ENCODE peak calls at places on chromosomes 16 and 17, in four cellular contexts. O is colonic mucosa, T is NCI-H460, F is MCF 10A. P is an unnamed sample.

GRCh38 chr16:18800674-18801196 is 614 bp downstream of the ARL6IP1 start:
- DNase-seq in F (peak; percentile 47), O (peak; percentile 39), T (no peak), P (no peak)

GRCh38 chr16:22386976-22387375 is 12.6 kb upstream of the CDR2 start:
- DNase-seq in F (peak; percentile 67), T (no peak), O (no peak), P (peak; percentile 34)

GRCh38 chr16:87570564-87570937 is 31.8 kb upstream of the JPH3 start:
- DNase-seq in F (no peak), T (no peak), O (no peak), P (no peak)

GRCh38 chr17:19464033-19465026 is 53.3 kb downstream of the RNF112 start:
- DNase-seq in O (no peak), T (no peak), F (no peak), P (no peak)

GRCh38 chr16:23832882-23833281 is 2.9 kb upstream of the PRKCB start:
- DNase-seq in F (no peak), T (no peak), O (no peak), P (no peak)

GRCh38 chr16:910181-910580 is 60.6 kb downstream of the LMF1 start:
- DNase-seq in F (no peak), O (no peak), T (no peak), P (no peak)

GRCh38 chr16:54291107-54291980 is 4.8 kb upstream of the IRX3 start:
- DNase-seq in T (no peak), O (no peak), F (no peak), P (no peak)

GRCh38 chr17:59154721-59155438 is at the start of gene SKA2:
- DNase-seq in T (no peak), O (peak; percentile 84), F (peak; percentile 89), P (peak; percentile 99)

GRCh38 chr16:75025766-75026165 is 26.9 kb downstream of the ZNRF1 start:
- DNase-seq in O (no peak), T (no peak), F (no peak), P (no peak)

GRCh38 chr17:45977976-45978626 is 20.9 kb upstream of the STH start:
- DNase-seq in O (no peak), T (no peak), F (no peak), P (no peak)

GRCh38 chr17:62778990-62779681 is 29.0 kb downstream of the MARCHF10 start:
- DNase-seq in T (no peak), F (peak; percentile 96), O (no peak), P (peak; percentile 62)

GRCh38 chr17:1196946-1197345 is 17.2 kb upstream of the ABR start:
- DNase-seq in T (no peak), F (no peak), O (no peak), P (no peak)

GRCh38 chr16:24652209-24652712 is 77.2 kb upstream of the TNRC6A start:
- DNase-seq in O (no peak), T (no peak), F (no peak), P (no peak)

GRCh38 chr16:66510298-66510697 is 39.6 kb downstream of the TK2 start:
- DNase-seq in O (no peak), T (no peak), F (no peak), P (no peak)

GRCh38 chr16:30521873-30522641 is 4.3 kb downstream of the ZNF768 start:
- DNase-seq in T (no peak), O (peak; percentile 43), F (no peak), P (no peak)

GRCh38 chr16:88527186-88527936 is 42.8 kb upstream of the ZC3H18 start:
- DNase-seq in T (no peak), F (peak; percentile 63), O (peak; percentile 72), P (no peak)

GRCh38 chr17:77644981-77645380 is 313.5 kb upstream of the TNRC6C start:
- DNase-seq in T (no peak), F (no peak), O (no peak), P (no peak)

GRCh38 chr17:72926171-72926570 is 166.3 kb downstream of the SLC39A11 start:
- DNase-seq in O (no peak), T (no peak), F (no peak), P (no peak)

GRCh38 chr16:78228704-78229103 is 129.2 kb downstream of the WWOX start:
- DNase-seq in F (no peak), O (no peak), T (no peak), P (no peak)

GRCh38 chr17:62968445-62968923 is 2.4 kb downstream of the TANC2 start:
- DNase-seq in O (peak; percentile 59), T (peak; percentile 82), F (peak; percentile 89), P (peak; percentile 87)

GRCh38 chr17:42700890-42701289 is 18.6 kb downstream of the CNTNAP1 start:
- DNase-seq in T (no peak), O (no peak), F (no peak), P (no peak)

GRCh38 chr16:67177743-67178699 is 5.7 kb downstream of the MATCAP1 start:
- DNase-seq in F (peak; percentile 88), T (no peak), O (peak; percentile 86), P (peak; percentile 91)

GRCh38 chr16:87791295-87792204 is 25.8 kb upstream of the KLHDC4 start:
- DNase-seq in F (no peak), O (no peak), T (no peak), P (no peak)

GRCh38 chr17:59859444-59860025 is 33.2 kb downstream of the TUBD1 start:
- DNase-seq in F (peak; percentile 44), O (no peak), T (no peak), P (peak; percentile 68)

GRCh38 chr16:35497399-35497798 is 2038.0 kb downstream of the TP53TG3F start:
- DNase-seq in T (no peak), O (no peak), F (no peak), P (no peak)

GRCh38 chr17:42566215-42566872 is 556 bp upstream of the MLX start:
- DNase-seq in O (no peak), T (no peak), F (no peak), P (no peak)

GRCh38 chr17:17628388-17629008 is 37.0 kb upstream of the PEMT start:
- DNase-seq in O (peak; percentile 55), T (no peak), F (no peak), P (peak; percentile 6)

GRCh38 chr17:5194346-5194745 is 2.7 kb upstream of the ZNF594 start:
- DNase-seq in F (no peak), O (no peak), T (no peak), P (no peak)

GRCh38 chr16:64419832-64420231 is 702.0 kb downstream of the CDH11 start:
- DNase-seq in F (no peak), O (no peak), T (no peak), P (no peak)

GRCh38 chr17:63843387-63844292 is 1.2 kb upstream of the SMARCD2 start:
- DNase-seq in T (no peak), F (peak; percentile 39), O (no peak), P (peak; percentile 37)

GRCh38 chr17:37884516-37884915 is 39.7 kb upstream of the TBC1D3K start:
- DNase-seq in T (no peak), O (no peak), F (no peak), P (no peak)

GRCh38 chr16:606656-607307 is 16.9 kb downstream of the RAB40C start:
- DNase-seq in T (no peak), O (no peak), F (no peak), P (no peak)

GRCh38 chr16:67183-67791 is 5.1 kb downstream of the RHBDF1 start:
- DNase-seq in T (no peak), F (no peak), O (no peak), P (no peak)

GRCh38 chr17:15509095-15509494 is 41.7 kb upstream of the CDRT4 start:
- DNase-seq in O (no peak), F (no peak), T (no peak), P (no peak)

GRCh38 chr17:63973930-63974593 is 1.3 kb upstream of the SCN4A start:
- DNase-seq in O (no peak), F (peak; percentile 59), T (no peak), P (peak; percentile 28)

GRCh38 chr16:66414891-66415290 is 12.2 kb upstream of the BEAN1 start:
- DNase-seq in T (no peak), O (no peak), F (no peak), P (no peak)

GRCh38 chr16:69936252-69936651 is 14.9 kb upstream of the CLEC18A start:
- DNase-seq in T (no peak), O (no peak), F (no peak), P (no peak)

GRCh38 chr17:6505425-6506142 is 50.8 kb downstream of the PITPNM3 start:
- DNase-seq in O (no peak), T (no peak), F (no peak), P (no peak)

GRCh38 chr17:45857977-45858708 is 13.5 kb downstream of the SPPL2C start:
- DNase-seq in T (peak; percentile 26), O (no peak), F (peak; percentile 54), P (peak; percentile 34)